ENCODE peak calls at places on chromosome 16, in ten cellular contexts. H is ascending aorta, Q is tibial nerve, Y is Panc1, W is cardiac muscle cell, P is left ventricle myocardium inferior, G is fibroblast of mammary gland, O is brain microvascular endothelial cell, X is GM10248, L is tibial artery. D is an unnamed sample.

GRCh38 chr16:88630941-88631340 is 7.4 kb upstream of the IL17C start:
- DNase-seq in P (no peak), W (no peak), Q (no peak), L (no peak), O (no peak), X (no peak), Y (no peak), H (no peak), G (no peak), D (no peak)

GRCh38 chr16:11112723-11113348 is 143.2 kb downstream of the SOCS1 start:
- DNase-seq in O (no peak), L (no peak), Y (no peak), G (no peak), P (no peak), W (no peak), X (no peak), H (no peak), Q (no peak), D (no peak)

GRCh38 chr16:85183564-85183963 is 71.3 kb upstream of the CIBAR2 start:
- DNase-seq in G (no peak), Y (no peak), Q (no peak), H (no peak), L (no peak), P (no peak), X (no peak), W (no peak), O (no peak), D (no peak)

GRCh38 chr16:89162314-89162713 is 9.2 kb upstream of the CDH15 start:
- DNase-seq in Q (no peak), L (no peak), G (no peak), X (no peak), W (no peak), Y (no peak), P (no peak), O (no peak), H (no peak), D (no peak)

GRCh38 chr16:49755291-49755611 is 100.7 kb downstream of the ZNF423 start:
- DNase-seq in G (peak; percentile 49), Q (peak; percentile 53), O (peak; percentile 21), H (no peak), Y (no peak), W (peak; percentile 72), X (no peak), L (no peak), P (no peak), D (peak; percentile 38)

GRCh38 chr16:81237282-81237681 is 1.2 kb upstream of the BCO1 start:
- DNase-seq in Y (no peak), P (peak; percentile 76), O (no peak), G (peak; percentile 73), W (no peak), H (no peak), L (no peak), X (no peak), Q (no peak), D (no peak)

GRCh38 chr16:2963074-2963610 is 933 bp upstream of the KREMEN2 start:
- DNase-seq in X (no peak), G (no peak), W (no peak), L (no peak), O (no peak), Y (no peak), P (no peak), Q (no peak), H (no peak), D (no peak)

GRCh38 chr16:70428178-70428998 is 10.5 kb downstream of the ST3GAL2 start:
- DNase-seq in H (peak; percentile 94), O (peak; percentile 90), W (peak; percentile 98), Y (peak; percentile 71), Q (peak; percentile 65), L (peak; percentile 83), G (peak; percentile 93), X (peak; percentile 68), P (peak; percentile 97), D (peak; percentile 72)

GRCh38 chr16:86502856-86503748 is 7.2 kb upstream of the FOXF1 start:
- DNase-seq in Y (no peak), W (no peak), X (no peak), O (no peak), G (peak; percentile 41), Q (no peak), L (no peak), P (no peak), H (no peak), D (no peak)

GRCh38 chr16:1212616-1213194 is 12.4 kb downstream of the TPSG1 start:
- DNase-seq in Y (no peak), P (no peak), W (no peak), X (no peak), Q (no peak), O (no peak), H (no peak), L (no peak), G (no peak), D (no peak)

GRCh38 chr16:65476556-65476955 is 354.7 kb upstream of the CDH11 start:
- DNase-seq in X (no peak), W (no peak), G (no peak), L (no peak), P (no peak), Q (no peak), O (no peak), H (no peak), Y (no peak), D (peak; percentile 3)

GRCh38 chr16:86914850-86915717 is 336.7 kb downstream of the FOXL1 start:
- DNase-seq in Q (no peak), W (no peak), Y (no peak), O (no peak), P (no peak), H (no peak), X (no peak), L (no peak), G (no peak), D (no peak)

GRCh38 chr16:28087140-28087660 is 23.7 kb upstream of the GSG1L start:
- DNase-seq in O (no peak), G (no peak), W (no peak), H (no peak), Y (no peak), X (no peak), Q (no peak), P (no peak), L (no peak), D (no peak)

GRCh38 chr16:64478258-64478906 is 643.5 kb downstream of the CDH11 start:
- DNase-seq in L (no peak), O (peak; percentile 81), G (peak; percentile 45), X (no peak), W (peak; percentile 71), P (no peak), H (no peak), Y (no peak), Q (no peak), D (no peak)

GRCh38 chr16:77916111-77916510 is 106.2 kb upstream of the CLEC3A start:
- DNase-seq in Y (no peak), G (no peak), O (no peak), X (no peak), H (no peak), W (no peak), Q (no peak), L (no peak), P (no peak), D (no peak)

GRCh38 chr16:20675488-20676267 is 21.8 kb downstream of the ACSM1 start:
- DNase-seq in W (peak; percentile 57), P (no peak), X (peak; percentile 38), Q (no peak), O (no peak), L (peak; percentile 21), H (no peak), G (peak; percentile 0), Y (no peak), D (peak; percentile 45)

GRCh38 chr16:31052131-31052530 is 18.8 kb downstream of the STX4 start:
- DNase-seq in X (no peak), O (peak; percentile 93), W (peak; percentile 81), L (peak; percentile 66), H (peak; percentile 74), Q (peak; percentile 54), G (peak; percentile 99), P (no peak), Y (peak; percentile 92), D (peak; percentile 95)

GRCh38 chr16:29310852-29311314 is 95.6 kb downstream of the NPIPB11 start:
- DNase-seq in G (peak; percentile 67), Q (no peak), O (no peak), P (no peak), L (peak; percentile 55), W (no peak), H (no peak), X (no peak), Y (no peak), D (no peak)
- TF ChIP-seq CTCF in G (peak; percentile 35), Q (no peak), O (peak; percentile 31), P (peak; percentile 23), L (no peak), W (no peak), H (peak; percentile 38), X (no peak), Y (no peak), D (no peak)

DNA sequence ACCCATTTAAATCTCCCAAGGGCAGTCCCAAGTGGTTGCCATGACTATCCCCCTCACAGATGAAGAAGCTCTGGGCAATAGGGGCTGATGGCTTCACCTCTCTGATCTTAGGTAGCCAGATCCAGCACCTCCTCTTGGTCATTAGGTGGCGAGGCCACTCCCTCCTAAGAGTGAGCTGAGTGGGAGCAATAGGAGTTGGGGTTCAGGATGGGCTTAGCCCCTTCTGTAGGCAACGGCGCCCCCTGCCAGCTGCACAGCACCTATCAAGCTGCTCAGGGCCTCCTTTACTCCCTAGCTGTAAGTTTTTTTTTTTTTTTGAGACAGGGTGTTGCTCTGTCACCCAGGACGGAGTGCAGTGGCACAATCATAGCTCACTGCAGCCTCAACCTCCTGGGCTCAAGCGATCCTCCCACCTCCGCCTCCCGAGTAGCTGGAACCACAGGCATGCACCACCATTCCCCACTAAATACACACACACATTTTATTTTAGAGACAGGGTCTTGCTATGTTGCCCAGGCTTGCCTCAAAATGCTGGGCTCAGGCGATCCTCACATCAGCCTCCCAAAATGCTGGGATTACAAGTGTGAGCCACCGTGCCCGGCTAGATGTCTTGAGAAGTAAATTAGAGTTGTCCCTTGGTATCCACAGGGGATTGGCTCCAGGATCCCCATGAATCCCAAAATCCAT is 3.5 kb upstream of the RRAD start:
- DNase-seq in Q (no peak), Y (no peak), O (peak; percentile 18), W (peak; percentile 50), H (no peak), G (peak; percentile 33), P (no peak), X (no peak), L (no peak), D (no peak)
- TF ChIP-seq CTCF in Q (no peak), Y (no peak), O (peak; percentile 72), W (peak; percentile 57), H (peak; percentile 36), G (peak; percentile 39), P (peak; percentile 49), X (peak; percentile 43), L (no peak), D (no peak)

GRCh38 chr16:78925071-78925714 is 675.3 kb downstream of the MAF start:
- DNase-seq in L (no peak), H (no peak), X (no peak), Y (peak; percentile 1), W (no peak), Q (peak; percentile 37), P (peak; percentile 19), O (no peak), G (peak; percentile 6), D (peak; percentile 8)
- TF ChIP-seq CTCF in L (no peak), H (peak; percentile 35), X (peak; percentile 24), Y (peak; percentile 52), W (no peak), Q (peak; percentile 32), P (peak; percentile 69), O (peak; percentile 36), G (peak; percentile 10), D (no peak)

DNA sequence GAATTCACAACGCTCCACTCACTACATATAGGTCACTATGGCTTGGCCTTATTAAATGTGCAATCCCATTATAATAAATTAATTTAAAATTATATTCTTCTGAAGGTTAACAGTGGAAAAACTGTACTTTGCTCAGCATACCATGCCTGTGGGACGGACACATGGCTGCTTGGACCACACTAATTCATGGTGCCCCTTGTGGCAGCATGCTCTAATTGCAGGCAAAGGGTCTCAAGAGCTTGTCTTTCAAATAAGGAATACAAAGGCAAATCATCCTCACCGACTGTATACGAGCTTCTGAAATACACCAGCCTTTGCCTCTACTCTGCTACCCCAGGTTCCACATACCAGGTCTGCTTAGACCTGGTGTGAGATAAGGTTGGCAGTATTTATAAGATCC is 11.7 kb downstream of the SMPD3 start:
- DNase-seq in O (no peak), Q (no peak), H (no peak), P (no peak), L (no peak), W (no peak), G (peak; percentile 5), X (no peak), Y (no peak), D (no peak)
- TF ChIP-seq CTCF in O (peak; percentile 52), Q (no peak), H (no peak), P (no peak), L (no peak), W (peak; percentile 29), G (peak; percentile 32), X (no peak), Y (peak; percentile 50), D (no peak)

D was measured in RWPE1.